ENCODE peak calls at places on chromosomes 5 and 9, in eight cellular contexts. L is mucosa of descending colon, C is astrocyte, X is ovary, O is fibroblast of lung, J is AG04450, B is thoracic aorta, E is astrocyte of the spinal cord. G is an unnamed sample.

GRCh38 chr5:78569441-78569840 is 79.1 kb downstream of the LHFPL2 start:
- DNase-seq in B (no peak), J (peak), L (no peak), E (peak), C (peak), O (peak), X (peak), G (peak)

GRCh38 chr9:89359636-89360315 is 41.5 kb downstream of the SECISBP2 start:
- DNase-seq in B (no peak), E (no peak), C (no peak), X (peak), O (no peak), J (no peak), L (no peak), G (no peak)

GRCh38 chr5:27038476-27038875 is at the start of gene CDH9:
- DNase-seq in E (peak), X (no peak), L (no peak), B (no peak), J (no peak), C (no peak), O (no peak), G (no peak)

GRCh38 chr5:109681763-109682162 is 8.0 kb upstream of the MAN2A1 start:
- DNase-seq in B (no peak), J (no peak), E (no peak), C (no peak), O (no peak), L (no peak), X (no peak), G (no peak)

GRCh38 chr5:73093943-73094342 is 26.4 kb upstream of the TMEM171 start:
- DNase-seq in L (no peak), B (no peak), O (peak), E (peak), X (no peak), J (no peak), C (peak), G (peak)

GRCh38 chr5:139578348-139578724 is 17.2 kb downstream of the UBE2D2 start:
- DNase-seq in L (no peak), O (no peak), C (no peak), J (no peak), E (no peak), X (no peak), B (no peak), G (no peak)

GRCh38 chr9:120184266-120184665 is 395.7 kb downstream of the CDK5RAP2 start:
- DNase-seq in J (no peak), E (no peak), X (no peak), L (no peak), B (no peak), C (no peak), O (no peak), G (no peak)

GRCh38 chr9:91844170-91844569 is 105.9 kb downstream of the ROR2 start:
- DNase-seq in X (no peak), O (no peak), B (no peak), L (no peak), J (no peak), E (no peak), C (no peak), G (no peak)

GRCh38 chr5:180330810-180331646 is 22.1 kb downstream of the GFPT2 start:
- DNase-seq in C (peak), E (peak), L (no peak), O (peak), B (no peak), X (peak), J (peak), G (no peak)

GRCh38 chr9:115231116-115231515 is 113.2 kb upstream of the TNC start:
- DNase-seq in L (no peak), X (no peak), J (no peak), E (no peak), B (no peak), O (no peak), C (no peak), G (no peak)

GRCh38 chr9:83472221-83472665 is 66.0 kb downstream of the FRMD3 start:
- DNase-seq in L (peak), B (no peak), E (peak), J (no peak), C (peak), X (no peak), O (no peak), G (no peak)

GRCh38 chr5:96562614-96563013 is 99.6 kb upstream of the CAST start:
- DNase-seq in E (peak), B (no peak), J (peak), L (no peak), O (no peak), X (no peak), C (peak), G (no peak)

GRCh38 chr5:93572773-93573626 is 8.0 kb downstream of the NR2F1-AS1 start:
- DNase-seq in L (no peak), C (peak), B (no peak), J (no peak), O (peak), E (peak), X (no peak), G (no peak)

GRCh38 chr9:129436751-129437625 is 183.9 kb downstream of the C9orf50 start:
- DNase-seq in C (peak), L (peak), O (peak), J (no peak), X (peak), E (peak), B (no peak), G (no peak)

GRCh38 chr5:177111720-177112394 is 21.7 kb upstream of the NSD1 start:
- DNase-seq in X (peak), B (no peak), L (peak), O (peak), J (no peak), C (no peak), E (no peak), G (no peak)

DNA sequence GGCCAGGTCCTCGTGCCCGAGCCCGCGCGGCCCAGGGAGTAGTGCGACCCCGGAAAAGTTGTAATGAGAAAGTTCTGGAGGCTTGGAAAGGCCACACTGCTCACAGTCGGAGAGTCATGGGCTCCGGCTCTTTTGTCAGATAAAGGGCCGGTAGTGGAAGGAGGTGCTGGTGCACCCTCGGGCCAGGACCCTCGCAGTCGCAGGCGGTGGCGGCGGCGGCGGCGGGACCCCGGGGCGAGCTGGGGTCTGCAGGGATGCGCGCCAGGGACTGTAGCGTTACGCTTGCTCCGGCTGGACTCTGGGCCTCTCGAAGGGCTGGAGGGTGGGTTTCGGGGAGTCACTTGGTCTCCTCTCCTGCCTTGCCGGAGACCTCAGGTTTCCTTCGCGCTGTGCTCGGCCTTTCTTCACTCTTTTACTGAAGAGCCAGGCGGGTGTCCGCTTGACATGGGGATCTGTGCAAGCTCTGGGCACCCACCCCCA is 1.5 kb downstream of the RORB start:
- DNase-seq in L (no peak), J (no peak), B (no peak), X (no peak), E (no peak), O (no peak), C (peak), G (no peak)
- H3K4me3 ChIP-seq in L (no peak), J (no peak), B (peak), X (peak), E (peak), O (peak), C (peak), G (no peak)

GRCh38 chr5:92309336-92309991 is 926.3 kb upstream of the ARRDC3 start:
- DNase-seq in L (no peak), C (peak), O (peak), E (peak), B (no peak), J (no peak), X (no peak), G (peak)
- TF ChIP-seq CTCF in L (no peak), C (peak), O (peak), E (peak), B (peak), J (peak), X (peak), G (peak)

GRCh38 chr5:11904270-11904906 is at the start of gene CTNND2:
- DNase-seq in B (no peak), O (no peak), E (peak), L (peak), J (no peak), C (peak), X (peak), G (no peak)

GRCh38 chr5:11903614-11904269 is 504 bp downstream of the CTNND2 start:
- DNase-seq in L (peak), O (no peak), C (peak), B (no peak), J (no peak), E (peak), X (no peak), G (no peak)

GRCh38 chr5:11905209-11905608 is 963 bp upstream of the CTNND2 start:
- DNase-seq in O (no peak), C (no peak), L (no peak), B (no peak), J (no peak), E (no peak), X (no peak), G (no peak)

GRCh38 chr5:11902304-11902703 is 1.9 kb downstream of the CTNND2 start:
- DNase-seq in O (no peak), X (no peak), C (no peak), E (no peak), J (no peak), L (no peak), B (no peak), G (no peak)

DNA sequence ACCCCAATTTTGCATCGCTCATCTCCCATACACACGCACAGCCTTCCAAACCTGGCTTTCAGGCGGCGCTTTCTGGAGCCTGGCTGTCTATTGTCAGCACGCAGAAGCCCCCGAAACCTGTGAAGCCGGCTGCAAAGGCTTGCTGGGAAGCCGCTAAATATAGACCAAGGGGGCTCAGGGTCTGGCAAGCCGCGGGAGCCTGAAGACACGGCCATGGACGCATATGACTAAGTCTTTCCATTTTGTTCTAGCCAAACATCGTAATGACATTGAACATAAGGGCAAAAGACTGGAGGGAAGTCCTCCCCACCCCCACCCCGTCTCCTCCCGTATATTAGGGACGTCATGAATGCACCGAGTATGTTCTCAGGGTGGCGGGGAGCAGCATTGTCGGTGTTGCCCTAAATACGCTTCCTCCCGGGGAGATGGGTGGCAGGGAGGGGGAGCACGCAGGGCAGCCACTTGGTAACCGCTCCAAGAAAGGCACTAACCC is 1.1 kb downstream of the CTNND2 start:
- DNase-seq in X (no peak), C (peak), O (no peak), E (peak), L (no peak), B (no peak), J (no peak), G (no peak)
- H3K4me3 ChIP-seq in X (no peak), C (peak), O (no peak), E (peak), L (no peak), B (peak), J (no peak), G (no peak)

GRCh38 chr9:14183001-14183400 is 130.9 kb downstream of the NFIB start:
- DNase-seq in O (no peak), X (no peak), C (no peak), L (no peak), B (no peak), J (no peak), E (no peak), G (no peak)
- TF ChIP-seq CTCF in O (no peak), X (no peak), C (no peak), L (no peak), B (no peak), J (no peak), E (no peak), G (no peak)

DNA sequence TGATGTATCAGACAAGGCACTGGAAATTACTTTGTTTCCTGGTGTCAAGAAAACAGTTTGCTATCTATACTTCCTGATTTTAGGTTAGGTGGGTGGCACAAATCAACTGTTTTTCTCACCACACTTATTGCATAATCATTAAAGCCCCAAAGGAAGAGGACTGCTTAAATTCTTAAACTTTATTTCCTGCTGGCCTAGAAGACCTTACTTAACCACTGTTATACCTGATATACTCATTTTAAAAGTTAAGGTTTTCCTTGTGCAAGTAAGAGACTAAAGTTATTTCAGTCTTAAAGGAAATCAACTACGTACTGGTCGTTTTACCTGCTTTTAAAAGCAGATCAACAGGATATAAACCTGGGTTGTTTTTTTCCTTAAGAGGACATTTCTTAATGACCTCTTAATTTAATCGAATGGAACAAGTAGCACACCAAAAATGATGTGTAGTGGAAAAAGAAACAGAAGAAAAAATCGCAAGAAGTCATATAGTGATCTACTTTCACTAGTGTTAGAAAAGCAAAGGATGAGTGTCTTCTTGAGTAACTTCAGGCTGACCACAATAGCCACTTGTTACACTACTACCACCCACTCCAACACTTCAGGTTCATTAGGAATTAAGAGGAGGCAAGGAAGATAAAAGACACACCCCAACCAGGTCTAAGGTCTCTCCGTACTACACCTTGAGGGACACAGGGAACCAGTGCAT is 971 bp downstream of the CLINT1 start:
- DNase-seq in L (no peak), C (peak), E (peak), J (no peak), O (peak), B (no peak), X (no peak), G (no peak)
- H3K4me3 ChIP-seq in L (peak), C (peak), E (peak), J (peak), O (peak), B (peak), X (peak), G (peak)

DNA sequence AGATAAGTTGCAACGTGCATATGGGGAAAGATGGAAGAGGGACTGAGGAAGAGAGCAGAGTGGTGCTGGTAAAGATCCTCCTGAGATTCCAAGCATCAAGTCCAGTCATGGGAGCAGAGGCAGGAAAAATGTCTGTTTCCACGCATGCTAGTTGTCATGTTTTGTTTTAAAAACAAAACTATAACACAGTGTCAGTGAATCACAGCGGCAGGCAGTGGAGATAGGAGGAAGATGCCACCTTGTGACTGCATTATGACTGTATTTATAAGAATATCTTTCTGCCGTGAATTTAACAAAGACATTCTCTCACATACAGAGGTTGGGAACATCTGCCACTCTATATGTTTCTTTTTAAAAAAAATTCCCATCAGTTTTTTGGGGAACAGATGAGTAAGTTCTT is 3.7 kb upstream of the SVEP1 start:
- DNase-seq in C (no peak), L (no peak), E (no peak), B (no peak), J (no peak), X (no peak), O (peak), G (no peak)
- TF ChIP-seq CTCF in C (no peak), L (no peak), E (no peak), B (no peak), J (peak), X (no peak), O (peak), G (peak)

GRCh38 chr9:99509291-99509826 is 287.3 kb downstream of the SEC61B start:
- DNase-seq in E (no peak), L (no peak), C (no peak), B (no peak), X (no peak), J (no peak), O (no peak), G (no peak)
- H3K4me3 ChIP-seq in E (no peak), L (no peak), C (no peak), B (no peak), X (no peak), J (no peak), O (no peak), G (no peak)

GRCh38 chr5:168706655-168707069 is 127.5 kb upstream of the PANK3 start:
- DNase-seq in X (no peak), J (no peak), C (peak), B (no peak), E (peak), L (no peak), O (peak), G (no peak)
- TF ChIP-seq CTCF in X (no peak), J (peak), C (peak), B (peak), E (peak), L (no peak), O (peak), G (peak)

GRCh38 chr5:38555354-38556114 is 912 bp downstream of the LIFR start:
- DNase-seq in C (no peak), B (no peak), L (no peak), X (no peak), E (no peak), J (no peak), O (no peak), G (no peak)

GRCh38 chr5:38556115-38556598 is 289 bp downstream of the LIFR start:
- DNase-seq in C (no peak), X (no peak), L (peak), B (no peak), O (no peak), J (no peak), E (no peak), G (no peak)

GRCh38 chr5:38551020-38552017 is 5.1 kb downstream of the LIFR start:
- DNase-seq in L (no peak), X (no peak), E (peak), B (no peak), C (peak), J (peak), O (peak), G (peak)

GRCh38 chr5:38554860-38555259 is 1.6 kb downstream of the LIFR start:
- DNase-seq in L (no peak), C (no peak), O (no peak), X (no peak), E (no peak), J (no peak), B (no peak), G (no peak)

GRCh38 chr5:38553001-38553521 is 3.4 kb downstream of the LIFR start:
- DNase-seq in X (no peak), J (no peak), C (no peak), L (no peak), O (no peak), B (no peak), E (no peak), G (no peak)
- H3K4me3 ChIP-seq in X (no peak), J (no peak), C (no peak), L (no peak), O (no peak), B (no peak), E (no peak), G (no peak)

DNA sequence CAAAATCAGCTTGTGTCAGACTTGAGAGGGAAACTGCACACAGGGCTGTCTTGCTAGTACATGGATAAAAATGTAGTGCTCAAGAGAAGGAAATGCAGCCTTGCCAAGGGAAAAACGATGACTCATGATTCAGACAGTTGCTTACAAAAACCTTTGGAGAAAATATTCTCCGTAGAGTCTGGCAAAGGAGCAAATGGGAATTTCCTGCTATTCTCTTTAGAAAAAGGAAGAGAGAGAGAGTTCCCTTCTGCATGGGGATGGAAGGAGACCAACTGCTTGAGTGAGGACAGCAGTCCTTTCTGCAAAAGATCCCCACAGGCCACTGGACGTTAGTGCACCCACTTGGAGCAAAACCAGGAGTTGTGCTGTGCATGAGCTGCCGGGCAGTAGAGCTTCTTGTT is 7.6 kb downstream of the IFNB1 start:
- DNase-seq in J (peak), C (peak), X (peak), L (no peak), O (peak), B (peak), E (peak), G (peak)
- TF ChIP-seq CTCF in J (peak), C (peak), X (no peak), L (no peak), O (peak), B (peak), E (peak), G (peak)